ENCODE peak calls at places on chromosome 2, in four cellular contexts. G is thyroid gland, Q is astrocyte, J is heart right ventricle. I is an unnamed sample.

GRCh38 chr2:96431319-96431718 is 73.8 kb downstream of the NEURL3 start:
- DNase-seq in G (peak), Q (no peak), J (peak), I (no peak)

GRCh38 chr2:196376984-196377877 is 205.9 kb upstream of the STK17B start:
- DNase-seq in G (no peak), Q (peak), J (no peak), I (no peak)

GRCh38 chr2:216752855-216753505 is 57.6 kb upstream of the IGFBP5 start:
- DNase-seq in G (no peak), Q (no peak), J (no peak), I (no peak)

GRCh38 chr2:219727771-219728429 is 100.5 kb downstream of the SLC4A3 start:
- DNase-seq in G (no peak), Q (no peak), J (no peak), I (no peak)

GRCh38 chr2:227783404-227784138 is 30.1 kb upstream of the CCL20 start:
- DNase-seq in G (no peak), Q (no peak), J (no peak), I (no peak)

GRCh38 chr2:95073856-95074662 is 47.5 kb downstream of the MRPS5 start:
- DNase-seq in G (no peak), Q (no peak), J (no peak), I (no peak)

GRCh38 chr2:237720962-237721361 is 77.6 kb upstream of the RBM44 start:
- DNase-seq in G (no peak), Q (peak), J (no peak), I (no peak)

GRCh38 chr2:237922641-237923361 is 44.0 kb upstream of the UBE2F start:
- DNase-seq in G (no peak), Q (no peak), J (no peak), I (no peak)

GRCh38 chr2:196368546-196369225 is 197.3 kb upstream of the STK17B start:
- DNase-seq in G (no peak), Q (no peak), J (no peak), I (no peak)

GRCh38 chr2:172572981-172573380 is 17.1 kb downstream of the PDK1 start:
- DNase-seq in G (no peak), Q (no peak), J (no peak), I (no peak)

GRCh38 chr2:28422903-28423741 is 30.5 kb downstream of the FOSL2 start:
- DNase-seq in G (no peak), Q (no peak), J (no peak), I (no peak)

GRCh38 chr2:28420717-28421116 is 28.1 kb downstream of the FOSL2 start:
- DNase-seq in G (peak), Q (no peak), J (no peak), I (no peak)

GRCh38 chr2:28419705-28420270 is 27.1 kb downstream of the FOSL2 start:
- DNase-seq in G (no peak), Q (no peak), J (no peak), I (no peak)

GRCh38 chr2:28415715-28416114 is 23.1 kb downstream of the FOSL2 start:
- DNase-seq in G (no peak), Q (no peak), J (no peak), I (no peak)

GRCh38 chr2:28419003-28419704 is 26.5 kb downstream of the FOSL2 start:
- DNase-seq in G (no peak), Q (no peak), J (no peak), I (no peak)
- TF ChIP-seq CTCF in G (no peak), Q (no peak), J (no peak), I (no peak)

GRCh38 chr2:140502951-140503630 is 1627.7 kb downstream of the LRP1B start:
- DNase-seq in G (no peak), Q (peak), J (no peak), I (no peak)

GRCh38 chr2:140496714-140497113 is 1634.1 kb downstream of the LRP1B start:
- DNase-seq in G (no peak), Q (no peak), J (no peak), I (no peak)

GRCh38 chr2:140498360-140498759 is 1632.5 kb downstream of the LRP1B start:
- DNase-seq in G (no peak), Q (no peak), J (no peak), I (no peak)
- TF ChIP-seq CTCF in G (no peak), Q (no peak), J (no peak), I (no peak)

GRCh38 chr2:109707281-109708147 is 86.6 kb upstream of the RGPD5 start:
- DNase-seq in G (no peak), Q (no peak), J (no peak), I (no peak)
- TF ChIP-seq CTCF in G (no peak), Q (no peak), J (no peak), I (no peak)

DNA sequence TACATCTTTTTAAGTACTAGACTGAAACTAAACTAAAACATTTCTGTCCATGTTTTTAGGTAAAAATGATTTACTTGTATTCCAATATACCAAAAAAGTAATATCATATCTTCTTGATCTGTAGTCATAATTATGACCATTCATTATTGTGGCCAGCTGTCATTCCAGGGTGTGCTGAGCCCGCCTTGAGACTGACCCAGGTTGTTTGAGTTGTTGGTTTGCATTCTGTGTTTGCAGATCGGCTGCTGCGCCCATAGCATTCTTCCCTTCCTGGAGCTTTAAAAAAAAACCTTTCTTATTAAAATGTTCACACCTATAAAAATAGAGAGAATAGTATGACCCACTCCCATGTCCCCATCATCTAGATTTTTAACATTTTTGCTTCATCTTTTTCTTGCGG is 101.9 kb downstream of the PRKCE start:
- DNase-seq in G (no peak), Q (no peak), J (no peak), I (no peak)
- TF ChIP-seq CTCF in G (no peak), Q (no peak), J (no peak), I (no peak)